ENCODE peak calls at places on chromosome 5, in six cellular contexts. A is foreskin fibroblast; Y is neuronal stem cell; C is lower lobe of right lung; N is CD8-positive, alpha-beta memory T cell; W is spleen. S is an unnamed sample.

GRCh38 chr5:67301285-67301904 is 104.8 kb upstream of the CD180 start:
- DNase-seq in A (peak; percentile 95), Y (no peak), C (peak; percentile 63), N (no peak), W (no peak), S (peak; percentile 97)

GRCh38 chr5:101260857-101261256 is 357.8 kb upstream of the ST8SIA4 start:
- DNase-seq in A (no peak), Y (no peak), C (no peak), N (no peak), W (no peak), S (no peak)

GRCh38 chr5:34924462-34924765 is 4.9 kb upstream of the DNAJC21 start:
- DNase-seq in A (no peak), Y (no peak), C (no peak), N (no peak), W (no peak), S (no peak)

GRCh38 chr5:126868961-126869451 is 92.1 kb downstream of the LMNB1 start:
- DNase-seq in A (peak; percentile 80), Y (peak; percentile 24), C (no peak), N (no peak), W (no peak), S (no peak)

GRCh38 chr5:84272776-84273516 is 111.7 kb downstream of the EDIL3 start:
- DNase-seq in A (no peak), Y (peak; percentile 21), C (no peak), N (no peak), W (no peak), S (no peak)

GRCh38 chr5:3428355-3428754 is 167.3 kb upstream of the IRX1 start:
- DNase-seq in A (no peak), Y (no peak), C (no peak), N (no peak), W (no peak), S (no peak)

GRCh38 chr5:145856285-145856818 is 16.5 kb downstream of the GRXCR2 start:
- DNase-seq in A (peak; percentile 67), Y (peak; percentile 26), C (peak; percentile 58), N (no peak), W (peak; percentile 71), S (peak; percentile 47)

GRCh38 chr5:28500511-28500910 is 1462.1 kb upstream of the CDH9 start:
- DNase-seq in A (no peak), Y (no peak), C (no peak), N (no peak), W (no peak), S (no peak)

GRCh38 chr5:69454460-69455249 is 37.9 kb upstream of the OCLN start:
- DNase-seq in A (no peak), Y (no peak), C (peak; percentile 56), N (no peak), W (no peak), S (no peak)

GRCh38 chr5:36958612-36959011 is 82.0 kb downstream of the NIPBL start:
- DNase-seq in A (no peak), Y (no peak), C (no peak), N (no peak), W (no peak), S (no peak)

GRCh38 chr5:151155149-151155776 is 2.3 kb downstream of the ANXA6 start:
- DNase-seq in A (peak; percentile 43), Y (no peak), C (no peak), N (peak; percentile 81), W (peak; percentile 86), S (no peak)

GRCh38 chr5:149759563-149759962 is 29.5 kb downstream of the PPARGC1B start:
- DNase-seq in A (no peak), Y (no peak), C (no peak), N (no peak), W (peak; percentile 46), S (no peak)

GRCh38 chr5:66821626-66822429 is 225.6 kb downstream of the MAST4 start:
- DNase-seq in A (no peak), Y (no peak), C (no peak), N (no peak), W (no peak), S (no peak)

GRCh38 chr5:169970911-169971436 is 9.3 kb downstream of the INSYN2B start:
- DNase-seq in A (peak; percentile 93), Y (no peak), C (peak; percentile 46), N (no peak), W (peak; percentile 78), S (peak; percentile 51)

GRCh38 chr5:71939452-71939932 is 167.8 kb upstream of the MAP1B start:
- DNase-seq in A (no peak), Y (no peak), C (no peak), N (no peak), W (no peak), S (no peak)

GRCh38 chr5:43482490-43483064 is 1.1 kb downstream of the TMEM267 start:
- DNase-seq in A (peak; percentile 51), Y (no peak), C (no peak), N (no peak), W (no peak), S (no peak)

GRCh38 chr5:141560725-141561483 is 57.9 kb downstream of the DIAPH1 start:
- DNase-seq in A (peak; percentile 98), Y (peak; percentile 90), C (peak; percentile 60), N (no peak), W (no peak), S (peak; percentile 97)

GRCh38 chr5:141559481-141559880 is 59.3 kb downstream of the DIAPH1 start:
- DNase-seq in A (peak; percentile 70), Y (no peak), C (no peak), N (no peak), W (no peak), S (peak; percentile 57)

GRCh38 chr5:141558150-141558549 is 60.6 kb downstream of the DIAPH1 start:
- DNase-seq in A (no peak), Y (no peak), C (no peak), N (no peak), W (no peak), S (no peak)

GRCh38 chr5:141560141-141560540 is 58.7 kb downstream of the DIAPH1 start:
- DNase-seq in A (peak; percentile 8), Y (no peak), C (no peak), N (no peak), W (no peak), S (no peak)

DNA sequence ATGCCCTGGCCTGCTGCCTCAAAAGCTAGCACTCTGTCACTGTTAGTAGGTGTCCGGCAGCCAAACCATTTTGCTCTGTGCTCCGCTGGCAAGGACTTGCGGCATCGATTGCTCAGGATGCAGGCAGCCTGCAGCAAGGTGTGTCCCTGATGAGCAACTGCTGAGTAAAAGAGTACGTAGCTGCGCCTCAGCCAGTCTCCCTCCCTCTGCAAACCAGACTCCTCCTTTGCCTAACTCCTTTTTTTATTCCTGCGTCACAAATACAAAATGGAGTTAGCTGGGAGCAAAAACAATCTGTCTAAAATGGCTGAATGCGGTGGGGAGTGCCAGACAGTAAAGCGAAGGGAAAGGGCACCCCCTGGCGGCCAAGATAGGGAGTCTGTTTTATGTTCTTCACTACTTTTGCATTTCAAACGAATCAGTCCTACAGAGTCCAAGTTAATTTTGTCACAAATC is 61.1 kb downstream of the DIAPH1 start:
- DNase-seq in A (peak; percentile 99), Y (peak; percentile 87), C (peak; percentile 78), N (peak; percentile 79), W (peak; percentile 89), S (peak; percentile 98)
- H3K4me3 ChIP-seq in A (peak overlapping the region; percentile 25), Y (peak overlapping the region; percentile 43), C (no peak overlapping the region), N (no peak overlapping the region), W (peak overlapping the region; percentile 22), S (peak overlapping the region; percentile 27)

GRCh38 chr5:97094579-97095317 is 47.7 kb downstream of the LIX1 start:
- DNase-seq in A (no peak), Y (no peak), C (no peak), N (no peak), W (no peak), S (no peak)

GRCh38 chr5:97097348-97098220 is 44.8 kb downstream of the LIX1 start:
- DNase-seq in A (no peak), Y (no peak), C (no peak), N (no peak), W (no peak), S (no peak)

GRCh38 chr5:97096096-97096648 is 46.2 kb downstream of the LIX1 start:
- DNase-seq in A (peak; percentile 25), Y (no peak), C (no peak), N (no peak), W (no peak), S (no peak)

GRCh38 chr5:97093193-97093592 is 49.2 kb downstream of the LIX1 start:
- DNase-seq in A (no peak), Y (no peak), C (no peak), N (no peak), W (no peak), S (no peak)

DNA sequence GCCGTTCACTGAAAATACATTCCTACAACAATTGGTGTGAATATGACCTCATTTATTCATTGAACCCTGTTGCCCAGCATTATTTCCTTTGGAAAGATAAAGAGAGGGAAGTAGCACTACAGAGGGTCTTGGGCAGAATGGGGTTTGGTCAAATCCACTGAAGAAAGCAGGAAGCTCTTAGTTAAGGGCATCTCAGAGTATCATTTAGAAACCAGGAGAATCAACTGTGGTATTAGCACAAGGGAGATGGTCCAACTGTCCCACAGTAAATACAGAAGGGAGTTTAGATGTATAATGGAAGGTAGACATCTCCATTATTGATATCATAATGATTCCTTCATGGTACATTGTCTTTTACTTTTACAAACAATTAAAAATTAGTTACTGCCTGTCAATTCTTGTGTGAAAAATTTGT is 47.1 kb downstream of the LIX1 start:
- DNase-seq in A (no peak), Y (no peak), C (no peak), N (no peak), W (no peak), S (no peak)
- H3K4me3 ChIP-seq in A (no peak overlapping the region), Y (no peak overlapping the region), C (no peak overlapping the region), N (no peak overlapping the region), W (no peak overlapping the region), S (no peak overlapping the region)

GRCh38 chr5:6729400-6730310 is 16.4 kb downstream of the TENT4A start:
- DNase-seq in A (no peak), Y (no peak), C (no peak), N (peak; percentile 54), W (peak; percentile 86), S (no peak)
- H3K4me3 ChIP-seq in A (no peak overlapping the region), Y (no peak overlapping the region), C (no peak overlapping the region), N (no peak overlapping the region), W (no peak overlapping the region), S (no peak overlapping the region)

GRCh38 chr5:165508861-165509260 is 2003.4 kb downstream of the MAT2B start:
- DNase-seq in A (no peak), Y (no peak), C (no peak), N (no peak), W (no peak), S (no peak)

GRCh38 chr5:165497707-165498106 is 1992.3 kb downstream of the MAT2B start:
- DNase-seq in A (peak; percentile 0), Y (no peak), C (no peak), N (no peak), W (no peak), S (no peak)

GRCh38 chr5:165508286-165508685 is 2002.9 kb downstream of the MAT2B start:
- DNase-seq in A (no peak), Y (no peak), C (no peak), N (no peak), W (no peak), S (no peak)

GRCh38 chr5:165504716-165505115 is 1999.3 kb downstream of the MAT2B start:
- DNase-seq in A (no peak), Y (no peak), C (no peak), N (no peak), W (no peak), S (no peak)

GRCh38 chr5:165502893-165503696 is 1997.7 kb downstream of the MAT2B start:
- DNase-seq in A (no peak), Y (no peak), C (no peak), N (no peak), W (no peak), S (no peak)
- H3K4me3 ChIP-seq in A (no peak overlapping the region), Y (no peak overlapping the region), C (peak overlapping the region; percentile 33), N (no peak overlapping the region), W (peak overlapping the region; percentile 4), S (no peak overlapping the region)

S was measured in skeletal muscle cell.